ENCODE peak calls at places on chromosomes 6 and 20, in six cellular contexts. O is NCI-H2029, F is head of caudate nucleus, X is ureter, N is COR-L47, D is cerebellar cortex. E is an unnamed sample.

GRCh38 chr20:38894091-38894847 is 31.9 kb upstream of the FAM83D start:
- DNase-seq in X (no peak), F (no peak), N (peak; percentile 64), D (peak; percentile 46), O (peak; percentile 38), E (peak; percentile 69)

GRCh38 chr20:11091496-11091895 is 417.7 kb upstream of the JAG1 start:
- DNase-seq in X (no peak), O (no peak), D (no peak), F (no peak), N (no peak), E (no peak)

GRCh38 chr20:1335961-1336698 is 7.2 kb upstream of the SDCBP2 start:
- DNase-seq in D (no peak), X (no peak), O (no peak), F (no peak), N (no peak), E (no peak)

GRCh38 chr6:51843470-51844390 is 243.7 kb downstream of the PKHD1 start:
- DNase-seq in N (no peak), F (no peak), D (no peak), O (no peak), X (no peak), E (no peak)

GRCh38 chr6:34284563-34285545 is 36.0 kb upstream of the SMIM29 start:
- DNase-seq in X (no peak), N (no peak), O (no peak), D (no peak), F (peak; percentile 51), E (no peak)

GRCh38 chr6:3263091-3263490 is 4.3 kb downstream of the PSMG4 start:
- DNase-seq in D (no peak), O (no peak), X (no peak), N (no peak), F (no peak), E (no peak)

GRCh38 chr6:82237013-82237412 is 10.5 kb downstream of the IBTK start:
- DNase-seq in X (no peak), O (no peak), N (peak; percentile 12), F (no peak), D (no peak), E (no peak)

GRCh38 chr20:59600472-59600871 is 3.9 kb upstream of the PHACTR3 start:
- DNase-seq in X (no peak), N (no peak), O (no peak), D (no peak), F (no peak), E (no peak)

GRCh38 chr6:108350528-108350927 is 55.7 kb downstream of the AFG1L start:
- DNase-seq in F (no peak), D (no peak), N (no peak), O (no peak), X (no peak), E (no peak)

GRCh38 chr20:11094711-11095110 is 420.9 kb upstream of the JAG1 start:
- DNase-seq in D (no peak), X (no peak), N (no peak), O (no peak), F (no peak), E (no peak)

GRCh38 chr6:42796171-42796570 is 14.3 kb downstream of the BICRAL start:
- DNase-seq in N (no peak), D (no peak), X (no peak), O (no peak), F (no peak), E (no peak)

GRCh38 chr20:6333110-6333509 is 210.3 kb upstream of the FERMT1 start:
- DNase-seq in D (no peak), F (no peak), O (no peak), X (no peak), N (no peak), E (no peak)

GRCh38 chr6:134071876-134072275 is 19.5 kb upstream of the SLC2A12 start:
- DNase-seq in O (no peak), D (no peak), N (no peak), X (no peak), F (no peak), E (no peak)

GRCh38 chr20:37397076-37397953 is 51.4 kb downstream of the SRC start:
- DNase-seq in X (no peak), N (no peak), D (no peak), O (no peak), F (no peak), E (no peak)